ENCODE peak calls at places on chromosomes 13 and 19, in six cellular contexts. M is GM04504; J is stimulated activated CD4-positive, alpha-beta T cell treated with anti-CD3 and anti-CD28 coated beads, Interleukin-4, amount 100 ng/mL, for 1 hour; B is posterior vena cava; Y is stimulated activated CD8-positive, alpha-beta memory T cell treated with anti-CD3 and anti-CD28 coated beads, Interleukin-12 subunit alpha, Interleukin-12 subunit beta, amount 100 ng/mL, for 1 hour; C is type B pancreatic cell. W is an unnamed sample.

GRCh38 chr13:114038900-114039299 is 65.0 kb upstream of the C13orf46 start:
- DNase-seq in M (no peak), B (no peak), J (no peak), Y (no peak), C (no peak), W (no peak)

GRCh38 chr13:98471895-98472294 is 105.0 kb downstream of the STK24 start:
- DNase-seq in Y (no peak), C (no peak), B (no peak), M (no peak), J (no peak), W (no peak)

GRCh38 chr19:6239401-6239844 is 40.4 kb downstream of the MLLT1 start:
- DNase-seq in Y (no peak), M (no peak), J (no peak), B (no peak), C (no peak), W (no peak)

GRCh38 chr13:89660752-89661151 is 1686.7 kb upstream of the MIR17HG start:
- DNase-seq in C (no peak), J (no peak), M (no peak), Y (no peak), B (no peak), W (no peak)

GRCh38 chr13:98401936-98402335 is 175.0 kb downstream of the STK24 start:
- DNase-seq in J (no peak), Y (no peak), M (no peak), C (no peak), B (no peak), W (no peak)

GRCh38 chr19:6828698-6829633 is 56.5 kb downstream of the VAV1 start:
- DNase-seq in C (no peak), Y (no peak), J (peak; percentile 37), B (peak; percentile 69), M (no peak), W (no peak)

GRCh38 chr19:15251749-15252397 is 19.6 kb upstream of the EPHX3 start:
- DNase-seq in C (peak; percentile 79), J (no peak), M (peak; percentile 98), B (peak; percentile 96), Y (no peak), W (no peak)

GRCh38 chr19:1624458-1624857 is 19.2 kb upstream of the UQCR11 start:
- DNase-seq in J (peak; percentile 54), C (no peak), B (no peak), M (no peak), Y (peak; percentile 22), W (peak; percentile 22)

GRCh38 chr13:99658266-99658991 is 157.2 kb downstream of the TM9SF2 start:
- DNase-seq in C (peak; percentile 79), M (no peak), B (no peak), Y (peak; percentile 15), J (peak; percentile 54), W (peak; percentile 18)

GRCh38 chr13:22800726-22801401 is 379.9 kb upstream of the SGCG start:
- DNase-seq in Y (no peak), B (no peak), J (no peak), C (no peak), M (no peak), W (no peak)

W was measured in activated CD4-positive, alpha-beta T cell treated with anti-CD3 and anti-CD28 coated beads for 1 hour.